ENCODE peak calls at places on chromosomes 2 and 18, in six cellular contexts. One of them, this sample, is unnamed.

GRCh38 chr2:219434718-219435525 is at the start of gene SPEG:
- DNase-seq in fibroblast of lung: no peak
- DNase-seq in activated naive CD4-positive, alpha-beta T cell: no peak
- DNase-seq in HT-29: no peak
- DNase-seq in GM12865: no peak
- DNase-seq in MM.1S: no peak
- DNase-seq in this sample: no peak

GRCh38 chr2:71719520-71720282 is 266.3 kb downstream of the DYSF start:
- DNase-seq in fibroblast of lung: no peak
- DNase-seq in GM12865: no peak
- DNase-seq in activated naive CD4-positive, alpha-beta T cell: no peak
- DNase-seq in MM.1S: no peak
- DNase-seq in HT-29: no peak
- DNase-seq in this sample: no peak

GRCh38 chr2:16034151-16034974 is 94.0 kb downstream of the MYCN start:
- DNase-seq in fibroblast of lung: no peak
- DNase-seq in HT-29: no peak
- DNase-seq in MM.1S: no peak
- DNase-seq in GM12865: no peak
- DNase-seq in activated naive CD4-positive, alpha-beta T cell: no peak
- DNase-seq in this sample: no peak

GRCh38 chr18:9435041-9435440 is 40.3 kb upstream of the RALBP1 start:
- DNase-seq in fibroblast of lung: no peak
- DNase-seq in HT-29: no peak
- DNase-seq in activated naive CD4-positive, alpha-beta T cell: no peak
- DNase-seq in MM.1S: no peak
- DNase-seq in GM12865: no peak
- DNase-seq in this sample: no peak

GRCh38 chr18:31217455-31217854 is 54.8 kb upstream of the DSC1 start:
- DNase-seq in fibroblast of lung: no peak
- DNase-seq in HT-29: peak; percentile 63
- DNase-seq in MM.1S: no peak
- DNase-seq in activated naive CD4-positive, alpha-beta T cell: no peak
- DNase-seq in GM12865: no peak
- DNase-seq in this sample: no peak

GRCh38 chr2:175373001-175373727 is 191.7 kb upstream of the ATP5MC3 start:
- DNase-seq in GM12865: no peak
- DNase-seq in HT-29: peak; percentile 36
- DNase-seq in activated naive CD4-positive, alpha-beta T cell: no peak
- DNase-seq in MM.1S: no peak
- DNase-seq in fibroblast of lung: peak; percentile 1
- DNase-seq in this sample: no peak

GRCh38 chr18:49399003-49399402 is 61.4 kb downstream of the DYM start:
- DNase-seq in fibroblast of lung: no peak
- DNase-seq in GM12865: peak; percentile 62
- DNase-seq in activated naive CD4-positive, alpha-beta T cell: no peak
- DNase-seq in MM.1S: no peak
- DNase-seq in HT-29: no peak
- DNase-seq in this sample: no peak

GRCh38 chr2:200450288-200450687 is 59.6 kb downstream of the KCTD18 start:
- DNase-seq in fibroblast of lung: no peak
- DNase-seq in activated naive CD4-positive, alpha-beta T cell: no peak
- DNase-seq in MM.1S: no peak
- DNase-seq in GM12865: no peak
- DNase-seq in HT-29: no peak
- DNase-seq in this sample: peak; percentile 53

GRCh38 chr18:647304-647703 is 10.1 kb upstream of the TYMS start:
- DNase-seq in fibroblast of lung: no peak
- DNase-seq in MM.1S: no peak
- DNase-seq in GM12865: no peak
- DNase-seq in activated naive CD4-positive, alpha-beta T cell: no peak
- DNase-seq in HT-29: no peak
- DNase-seq in this sample: no peak

GRCh38 chr2:68709421-68709911 is 25.1 kb upstream of the ARHGAP25 start:
- DNase-seq in fibroblast of lung: peak; percentile 60
- DNase-seq in activated naive CD4-positive, alpha-beta T cell: no peak
- DNase-seq in HT-29: peak; percentile 55
- DNase-seq in GM12865: peak; percentile 54
- DNase-seq in MM.1S: peak; percentile 41
- DNase-seq in this sample: no peak

This sample was measured in naive B cell.